ENCODE peak calls at places on chromosomes 11 and 22, in nine cellular contexts. F, V, Q, Y, D, M, R, E and C are unnamed samples.

GRCh38 chr11:124278261-124278660 is 22.1 kb downstream of the OR8G5 start:
- DNase-seq in F (no peak), V (no peak), Q (no peak), Y (no peak), D (no peak), M (no peak), R (no peak), E (no peak), C (no peak)

GRCh38 chr11:2674681-2675131 is 25.1 kb downstream of the KCNQ1OT1 start:
- DNase-seq in F (peak), V (no peak), Q (no peak), Y (peak), D (no peak), M (no peak), R (peak), E (no peak), C (peak)

GRCh38 chr11:10386361-10386760 is 68.7 kb upstream of the AMPD3 start:
- DNase-seq in F (no peak), V (no peak), Q (no peak), Y (no peak), D (no peak), M (peak), R (no peak), E (no peak), C (no peak)

GRCh38 chr11:88367310-88367709 is 29.8 kb upstream of the CTSC start:
- DNase-seq in F (no peak), V (no peak), Q (no peak), Y (no peak), D (no peak), M (no peak), R (no peak), E (no peak), C (no peak)

GRCh38 chr11:117107701-117108590 is 9.7 kb upstream of the SIK3 start:
- DNase-seq in F (no peak), V (no peak), Q (no peak), Y (no peak), D (no peak), M (no peak), R (no peak), E (no peak), C (no peak)

GRCh38 chr11:121794671-121795070 is 321.3 kb downstream of the BLID start:
- DNase-seq in F (no peak), V (no peak), Q (no peak), Y (no peak), D (no peak), M (peak), R (no peak), E (no peak), C (no peak)

GRCh38 chr22:32917577-32918375 is 116.3 kb downstream of the TIMP3 start:
- DNase-seq in F (no peak), V (no peak), Q (no peak), Y (no peak), D (no peak), M (no peak), R (no peak), E (no peak), C (no peak)

GRCh38 chr11:104968856-104969776 is 742 bp upstream of the CASP4 start:
- DNase-seq in F (peak), V (no peak), Q (no peak), Y (peak), D (no peak), M (no peak), R (no peak), E (peak), C (no peak)

GRCh38 chr11:57513911-57514537 is 1.5 kb downstream of the SLC43A1 start:
- DNase-seq in F (peak), V (no peak), Q (no peak), Y (peak), D (no peak), M (no peak), R (peak), E (peak), C (peak)

GRCh38 chr11:92881940-92882339 is 87.5 kb upstream of the MTNR1B start:
- DNase-seq in F (no peak), V (no peak), Q (no peak), Y (no peak), D (no peak), M (no peak), R (no peak), E (no peak), C (no peak)

GRCh38 chr22:25485626-25486545 is 78.6 kb upstream of the GRK3 start:
- DNase-seq in F (no peak), V (no peak), Q (peak), Y (no peak), D (no peak), M (no peak), R (no peak), E (no peak), C (no peak)

GRCh38 chr11:37496196-37496595 is 898.2 kb upstream of the RAG2 start:
- DNase-seq in F (no peak), V (no peak), Q (no peak), Y (no peak), D (no peak), M (no peak), R (no peak), E (no peak), C (no peak)

GRCh38 chr11:45665206-45665932 is at the start of gene CHST1:
- DNase-seq in F (peak), V (no peak), Q (no peak), Y (peak), D (no peak), M (no peak), R (peak), E (peak), C (peak)

GRCh38 chr22:18088825-18089568 is 11.2 kb downstream of the PEX26 start:
- DNase-seq in F (no peak), V (no peak), Q (peak), Y (no peak), D (no peak), M (no peak), R (no peak), E (peak), C (no peak)

GRCh38 chr11:20238712-20239111 is 78.4 kb upstream of the DBX1 start:
- DNase-seq in F (no peak), V (no peak), Q (no peak), Y (no peak), D (no peak), M (no peak), R (no peak), E (peak), C (no peak)

DNA sequence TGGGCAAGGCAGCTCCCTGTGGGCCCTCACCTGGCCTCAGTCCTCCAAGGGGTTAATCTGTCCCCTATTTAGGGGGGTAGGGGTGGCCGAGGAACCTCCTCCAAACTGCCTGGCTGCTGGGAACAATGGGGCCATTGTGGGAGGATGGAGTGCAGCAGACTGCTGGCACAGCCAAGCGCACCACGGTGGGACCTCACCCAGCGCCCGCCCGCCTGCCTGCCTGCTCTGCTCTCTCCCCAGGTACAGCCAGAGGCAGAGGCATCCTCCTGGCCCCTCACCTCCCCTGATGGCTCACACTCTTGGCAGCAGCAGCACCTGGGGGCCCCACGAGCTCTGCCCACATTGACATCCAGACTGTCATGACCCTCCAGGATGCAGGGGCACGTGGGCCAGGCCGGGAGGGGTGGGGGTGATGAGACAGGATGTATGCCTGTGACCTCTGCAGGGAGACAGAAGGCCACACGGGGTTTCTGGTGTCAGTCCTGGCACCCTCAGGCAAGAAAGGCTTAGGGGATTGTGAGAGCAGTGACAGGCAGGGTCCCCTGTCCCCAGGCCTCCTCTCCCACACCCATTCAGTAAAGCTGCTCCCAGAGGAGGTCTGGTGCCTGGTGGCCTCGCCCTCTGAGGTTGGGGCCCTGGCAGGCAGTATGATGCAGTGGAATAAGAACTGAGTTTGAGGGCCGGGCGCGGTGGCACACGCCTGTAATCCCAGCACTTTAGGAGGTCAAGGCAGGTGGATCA is 11.4 kb downstream of the BCL9L start:
- DNase-seq in F (no peak), V (no peak), Q (no peak), Y (peak), D (no peak), M (no peak), R (no peak), E (peak), C (no peak)
- TF ChIP-seq EP300 in F (no peak), V (peak), Q (no peak), Y (no peak), D (no peak), M (no peak), R (no peak), E (no peak), C (no peak)

DNA sequence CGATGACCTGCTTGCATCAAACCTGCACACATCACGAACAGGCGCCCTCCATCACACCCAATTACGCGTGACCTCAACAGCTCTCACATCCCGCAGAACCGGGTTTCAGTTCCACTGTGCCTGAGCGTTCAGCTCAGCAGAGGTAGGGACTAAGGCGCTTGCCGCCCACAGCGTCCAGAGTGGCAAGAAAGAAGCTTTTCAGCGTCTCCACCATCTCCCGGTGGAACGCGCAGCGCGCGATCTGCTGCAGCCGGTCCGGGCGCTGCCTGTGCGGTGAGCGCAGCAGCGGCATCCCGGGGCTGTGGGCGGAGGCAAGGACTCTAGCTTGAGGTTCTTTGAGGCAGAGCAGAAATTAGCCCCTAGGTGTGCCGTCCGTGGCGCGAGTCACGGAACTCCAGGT is 1.5 kb upstream of the CALCA start:
- DNase-seq in F (no peak), V (no peak), Q (no peak), Y (no peak), D (no peak), M (no peak), R (no peak), E (no peak), C (peak)
- H3K4me3 ChIP-seq in F (peak), V (no peak), Q (no peak), Y (no peak), D (peak), M (peak), R (peak), E (no peak), C (no peak)

DNA sequence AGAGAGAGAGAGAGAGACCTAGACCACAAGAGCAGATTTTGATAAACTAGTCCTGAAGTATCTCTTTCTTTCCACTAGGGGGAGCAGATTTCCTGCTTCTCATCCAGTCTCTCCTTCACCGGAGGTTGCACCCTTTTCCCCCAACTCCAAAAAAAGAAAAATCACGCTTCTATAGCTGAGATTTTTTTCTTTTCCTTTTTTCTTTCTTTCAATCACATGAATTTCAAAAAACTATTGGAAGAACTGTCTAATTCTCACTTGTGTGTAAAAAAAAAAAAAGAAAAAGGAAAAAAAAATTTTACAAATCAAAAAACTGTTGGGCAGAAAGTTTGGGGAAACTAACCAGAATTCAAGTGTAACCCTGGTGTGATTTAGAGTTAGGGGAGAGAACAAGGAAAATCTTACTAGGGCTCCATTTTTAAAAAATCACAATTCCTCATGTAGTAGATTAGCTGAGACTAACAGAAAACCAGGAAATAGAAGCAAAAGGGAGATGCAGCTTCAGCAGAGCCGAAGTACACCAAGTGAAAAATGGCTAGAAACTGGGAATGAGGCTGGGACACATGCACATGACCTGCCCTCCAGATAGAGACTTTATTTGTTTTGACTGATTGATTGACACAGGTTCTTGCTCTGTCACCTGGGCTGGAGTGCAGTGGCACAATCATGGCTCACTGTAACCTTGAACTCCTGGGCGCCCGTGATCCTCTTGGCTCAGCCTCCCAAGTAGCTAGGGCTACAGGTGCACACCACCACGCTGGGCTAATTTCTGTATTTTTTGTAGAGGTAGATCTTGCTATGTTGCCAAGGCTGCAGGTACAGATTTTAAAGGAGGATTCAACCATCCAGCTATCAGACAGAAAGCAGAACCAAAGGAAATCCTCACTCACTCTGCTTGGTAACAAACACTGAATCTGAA is 27.1 kb downstream of the SDHD start:
- DNase-seq in F (no peak), V (peak), Q (no peak), Y (no peak), D (no peak), M (no peak), R (no peak), E (no peak), C (no peak)
- TF ChIP-seq EP300 in F (no peak), V (no peak), Q (no peak), Y (no peak), D (no peak), M (no peak), R (no peak), E (no peak), C (no peak)

DNA sequence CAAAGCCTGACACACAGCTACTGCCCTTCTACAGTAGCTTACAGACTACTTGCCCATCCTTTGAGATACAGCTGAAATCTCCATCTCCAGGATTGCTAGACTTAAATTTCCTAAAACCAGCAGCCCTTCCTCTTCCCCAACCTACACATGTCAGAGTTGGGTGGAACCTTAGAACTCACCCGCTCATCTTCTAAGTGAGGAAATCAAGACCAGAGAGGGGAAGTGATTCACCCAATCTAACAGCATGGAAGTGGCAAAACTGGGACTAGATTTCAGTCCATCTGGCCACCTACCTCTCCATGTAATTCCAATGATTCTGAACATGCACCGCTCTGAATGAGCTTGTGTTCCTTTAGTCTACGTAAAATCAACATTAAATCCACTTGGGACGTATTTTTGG is 998 bp upstream of the TMEM86A start:
- DNase-seq in F (no peak), V (no peak), Q (no peak), Y (no peak), D (no peak), M (no peak), R (no peak), E (no peak), C (peak)
- H3K4me3 ChIP-seq in F (no peak), V (no peak), Q (no peak), Y (no peak), D (no peak), M (no peak), R (no peak), E (no peak), C (no peak)

GRCh38 chr22:50138036-50138435 is 32.5 kb upstream of the PANX2 start:
- DNase-seq in F (no peak), V (no peak), Q (no peak), Y (no peak), D (no peak), M (no peak), R (no peak), E (no peak), C (no peak)
- TF ChIP-seq EP300 in F (no peak), V (no peak), Q (no peak), Y (no peak), D (no peak), M (no peak), R (no peak), E (no peak), C (no peak)

GRCh38 chr11:126318642-126319373 is 14.9 kb downstream of the DCPS start:
- DNase-seq in F (no peak), V (no peak), Q (peak), Y (no peak), D (no peak), M (no peak), R (no peak), E (peak), C (peak)

GRCh38 chr11:126313826-126314225 is 10.0 kb downstream of the DCPS start:
- DNase-seq in F (no peak), V (no peak), Q (no peak), Y (no peak), D (no peak), M (no peak), R (no peak), E (no peak), C (no peak)

GRCh38 chr11:126319374-126319740 is 15.5 kb downstream of the DCPS start:
- DNase-seq in F (no peak), V (no peak), Q (no peak), Y (no peak), D (no peak), M (no peak), R (no peak), E (no peak), C (peak)

GRCh38 chr11:126312903-126313460 is 9.1 kb downstream of the DCPS start:
- DNase-seq in F (no peak), V (no peak), Q (no peak), Y (no peak), D (no peak), M (no peak), R (no peak), E (peak), C (peak)

GRCh38 chr11:126317681-126318641 is 14.1 kb downstream of the DCPS start:
- DNase-seq in F (peak), V (no peak), Q (no peak), Y (peak), D (peak), M (peak), R (no peak), E (peak), C (peak)
- H3K4me3 ChIP-seq in F (peak), V (no peak), Q (peak), Y (peak), D (peak), M (peak), R (peak), E (no peak), C (peak)

DNA sequence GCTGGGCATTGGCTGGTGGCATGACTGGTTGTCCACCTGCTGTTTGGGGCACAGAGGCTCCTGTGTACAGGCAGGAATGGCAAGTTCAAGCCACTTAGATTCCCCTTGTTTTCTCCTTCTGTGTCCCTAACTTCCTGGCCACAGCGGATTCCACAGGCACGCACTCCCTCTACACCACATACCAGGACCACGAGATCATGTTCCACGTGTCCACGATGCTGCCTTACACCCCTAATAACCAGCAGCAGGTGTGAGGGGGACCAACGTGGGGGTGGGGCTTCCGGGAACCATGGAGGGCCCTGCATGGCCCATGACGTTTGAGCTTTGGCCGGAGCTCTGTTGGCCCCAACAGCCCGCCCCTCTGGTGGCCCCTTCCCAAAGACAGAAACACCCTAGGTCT is 7.8 kb downstream of the SIPA1 start:
- DNase-seq in F (no peak), V (no peak), Q (no peak), Y (no peak), D (no peak), M (no peak), R (no peak), E (no peak), C (no peak)
- TF ChIP-seq EP300 in F (no peak), V (no peak), Q (no peak), Y (no peak), D (no peak), M (no peak), R (no peak), E (no peak), C (no peak)

DNA sequence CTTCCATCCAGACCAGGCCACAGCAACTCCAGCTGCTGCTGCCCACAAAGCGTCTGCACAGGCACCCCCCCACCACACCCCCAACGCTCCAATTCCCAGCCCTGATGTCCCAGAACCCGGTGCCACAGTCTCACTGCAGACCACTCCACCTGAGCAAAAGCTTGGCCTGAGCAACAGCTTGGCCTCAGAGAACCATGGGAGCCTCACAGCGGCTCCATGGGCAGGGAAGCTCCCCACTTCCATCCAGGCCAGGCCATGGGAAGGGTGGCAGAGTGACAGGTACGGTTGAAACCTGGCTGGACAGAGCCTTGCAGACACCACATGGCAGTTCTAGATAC is 13.2 kb downstream of the PLXNB2 start:
- DNase-seq in F (no peak), V (no peak), Q (no peak), Y (no peak), D (no peak), M (no peak), R (no peak), E (no peak), C (no peak)
- H3K4me3 ChIP-seq in F (peak), V (no peak), Q (no peak), Y (no peak), D (no peak), M (peak), R (no peak), E (no peak), C (no peak)

DNA sequence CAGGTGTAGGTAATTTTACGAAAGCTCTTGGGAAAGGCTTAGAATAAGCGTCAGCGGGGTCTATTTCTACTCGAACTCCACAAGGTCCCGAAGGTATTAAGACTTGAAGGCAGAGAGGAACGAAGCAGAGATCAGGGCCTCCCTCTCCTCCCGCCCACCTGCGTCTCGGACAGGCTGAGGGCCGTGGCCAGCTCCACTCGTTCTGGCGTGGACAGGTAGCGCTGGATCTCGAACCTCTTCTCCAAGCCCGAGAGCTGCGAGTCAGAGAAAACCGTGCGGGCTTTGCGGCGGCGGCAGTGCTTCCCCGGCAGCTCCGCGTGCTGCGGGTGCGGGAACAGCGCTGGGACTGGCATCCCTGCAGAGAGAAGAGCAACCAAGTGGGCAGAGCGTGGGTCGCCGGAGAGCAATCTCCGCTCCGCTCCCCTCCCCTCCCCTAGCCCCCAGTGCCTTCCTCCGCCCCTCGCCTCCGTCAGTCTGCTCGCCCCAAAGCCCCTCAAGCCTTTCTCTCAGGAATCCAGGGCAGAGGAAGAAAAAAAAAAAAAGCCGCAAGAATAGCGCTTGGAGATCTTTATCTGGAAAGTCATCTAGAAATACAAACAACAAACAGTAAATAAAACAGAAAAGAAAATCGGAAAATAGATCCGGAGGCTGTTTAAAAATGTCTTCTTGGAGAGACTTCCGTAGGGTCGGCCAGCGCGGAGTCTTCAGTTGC is 2.4 kb downstream of the BSX start:
- DNase-seq in F (no peak), V (no peak), Q (no peak), Y (no peak), D (no peak), M (no peak), R (no peak), E (no peak), C (no peak)
- TF ChIP-seq EP300 in F (no peak), V (no peak), Q (no peak), Y (no peak), D (no peak), M (no peak), R (no peak), E (no peak), C (no peak)